ENCODE peak calls at places on chromosomes 2 and 18, in five cellular contexts. W is A549, I is GM12878, R is SK-N-SH, J is HCT116. N is an unnamed sample.

GRCh38 chr2:33215299-33215698 is 261.1 kb upstream of the RASGRP3 start:
- DNase-seq in W (no peak), I (no peak), R (no peak), J (no peak), N (no peak)

GRCh38 chr2:224983719-224984388 is 58.4 kb downstream of the DOCK10 start:
- DNase-seq in R (peak; percentile 57), I (no peak), W (no peak), J (no peak), N (no peak)

GRCh38 chr2:37561615-37562569 is 109.5 kb downstream of the CDC42EP3 start:
- DNase-seq in J (peak; percentile 93), I (no peak), W (peak; percentile 83), R (no peak), N (peak; percentile 91)

GRCh38 chr2:128661955-128662564 is 343.4 kb upstream of the HS6ST1 start:
- DNase-seq in W (no peak), J (no peak), I (no peak), R (no peak), N (no peak)

GRCh38 chr2:11174222-11174621 is 19.0 kb downstream of the SLC66A3 start:
- DNase-seq in R (no peak), W (no peak), J (no peak), I (no peak), N (no peak)

GRCh38 chr2:180406687-180407086 is 399.6 kb upstream of the CWC22 start:
- DNase-seq in W (no peak), I (no peak), J (no peak), R (no peak), N (no peak)

GRCh38 chr18:74375999-74376398 is 60.4 kb downstream of the C18orf63 start:
- DNase-seq in J (no peak), W (peak; percentile 28), I (no peak), R (no peak), N (no peak)

GRCh38 chr2:101830555-101830954 is 133.0 kb downstream of the MAP4K4 start:
- DNase-seq in J (no peak), I (no peak), W (no peak), R (no peak), N (no peak)

GRCh38 chr2:23504591-23504990 is 119.6 kb downstream of the KLHL29 start:
- DNase-seq in W (no peak), I (no peak), R (no peak), J (no peak), N (no peak)

GRCh38 chr2:8312221-8312620 is 369.6 kb upstream of the ID2 start:
- DNase-seq in W (no peak), I (no peak), J (no peak), R (no peak), N (no peak)

GRCh38 chr2:62485780-62486765 is 19.9 kb downstream of the TMEM17 start:
- DNase-seq in W (no peak), R (no peak), I (no peak), J (no peak), N (no peak)

GRCh38 chr2:212958133-212958532 is 193.3 kb downstream of the IKZF2 start:
- DNase-seq in R (no peak), W (no peak), J (no peak), I (no peak), N (no peak)

GRCh38 chr18:57439985-57440330 is 4.8 kb downstream of the ONECUT2 start:
- DNase-seq in W (no peak), J (no peak), R (no peak), I (no peak), N (no peak)

GRCh38 chr2:196263181-196263747 is 91.9 kb upstream of the STK17B start:
- DNase-seq in J (no peak), R (no peak), W (no peak), I (peak; percentile 88), N (peak; percentile 90)

GRCh38 chr2:42103829-42104228 is 56.0 kb downstream of the PKDCC start:
- DNase-seq in W (no peak), R (no peak), J (no peak), I (no peak), N (no peak)

GRCh38 chr2:10441966-10442365 is 6.2 kb downstream of the ODC1 start:
- DNase-seq in W (no peak), J (no peak), I (no peak), R (no peak), N (no peak)

GRCh38 chr18:39191931-39192330 is 1626.3 kb upstream of the CELF4 start:
- DNase-seq in R (peak; percentile 29), I (no peak), J (no peak), W (no peak), N (no peak)

GRCh38 chr18:13435596-13436333 is 217.2 kb downstream of the LDLRAD4 start:
- DNase-seq in I (no peak), R (no peak), J (no peak), W (peak; percentile 42), N (no peak)

GRCh38 chr2:74206180-74206688 is 7.8 kb downstream of the MTHFD2 start:
- DNase-seq in I (peak; percentile 61), W (no peak), R (no peak), J (no peak), N (peak; percentile 85)

GRCh38 chr2:96143231-96143847 is 1.9 kb downstream of the DUSP2 start:
- DNase-seq in J (no peak), W (no peak), I (no peak), R (no peak), N (no peak)

GRCh38 chr2:27075219-27075871 is 3.1 kb upstream of the EMILIN1 start:
- DNase-seq in R (peak; percentile 71), J (no peak), W (no peak), I (peak; percentile 46), N (peak; percentile 84)

GRCh38 chr2:217331577-217332139 is 471.8 kb upstream of the TNP1 start:
- DNase-seq in R (no peak), W (peak; percentile 86), J (no peak), I (no peak), N (no peak)

GRCh38 chr2:232535761-232536530 is 3.5 kb upstream of the CHRNG start:
- DNase-seq in I (no peak), J (no peak), R (no peak), W (no peak), N (no peak)

GRCh38 chr2:26846334-26846863 is 1.5 kb upstream of the DPYSL5 start:
- DNase-seq in I (no peak), J (peak; percentile 64), W (peak; percentile 90), R (peak; percentile 86), N (peak; percentile 83)

GRCh38 chr18:61676763-61677434 is 215.9 kb downstream of the RNF152 start:
- DNase-seq in I (no peak), W (no peak), R (no peak), J (no peak), N (no peak)

GRCh38 chr2:218369374-218369773 is 12.7 kb upstream of the SLC11A1 start:
- DNase-seq in J (no peak), I (no peak), R (no peak), W (no peak), N (peak; percentile 54)

GRCh38 chr18:62715439-62715792 is at the start of gene PHLPP1:
- DNase-seq in I (no peak), R (no peak), W (no peak), J (no peak), N (no peak)

GRCh38 chr2:113083311-113083710 is 15.5 kb downstream of the IL1F10 start:
- DNase-seq in J (no peak), W (no peak), I (no peak), R (no peak), N (no peak)

GRCh38 chr2:147843864-147844690 is 752 bp upstream of the ACVR2A start:
- DNase-seq in J (peak; percentile 54), W (peak; percentile 87), R (peak; percentile 95), I (no peak), N (peak; percentile 74)
- TF ChIP-seq CTCF in J (no peak), W (peak; percentile 6), R (peak; percentile 35), I (no peak), N (no peak)

DNA sequence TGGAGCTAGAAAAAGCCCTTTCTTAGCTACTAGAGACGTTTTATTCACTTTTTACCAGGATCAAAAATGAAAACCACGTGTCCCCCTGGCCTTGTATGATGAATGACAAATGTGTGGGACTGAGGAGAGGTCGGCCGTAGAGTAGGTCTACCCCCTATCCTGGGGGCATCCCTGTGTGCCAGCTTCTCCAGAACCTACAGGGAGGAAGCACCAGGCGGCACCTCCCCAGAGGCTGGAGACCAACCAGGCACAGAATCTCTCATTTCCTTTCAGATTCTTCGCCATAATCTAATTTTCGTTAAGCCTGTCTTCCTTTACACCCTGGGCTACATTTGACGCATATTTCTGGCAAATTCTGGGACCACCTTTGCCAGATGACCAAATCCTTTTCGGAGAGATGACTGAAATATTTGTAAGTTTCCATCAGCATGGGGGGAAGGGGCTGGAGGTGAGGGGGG is 15.9 kb downstream of the TWIST2 start:
- DNase-seq in W (no peak), I (no peak), R (no peak), J (no peak), N (no peak)
- H3K4me3 ChIP-seq in W (no peak overlapping the region), I (no peak overlapping the region), R (no peak overlapping the region), J (no peak overlapping the region), N (no peak overlapping the region)

DNA sequence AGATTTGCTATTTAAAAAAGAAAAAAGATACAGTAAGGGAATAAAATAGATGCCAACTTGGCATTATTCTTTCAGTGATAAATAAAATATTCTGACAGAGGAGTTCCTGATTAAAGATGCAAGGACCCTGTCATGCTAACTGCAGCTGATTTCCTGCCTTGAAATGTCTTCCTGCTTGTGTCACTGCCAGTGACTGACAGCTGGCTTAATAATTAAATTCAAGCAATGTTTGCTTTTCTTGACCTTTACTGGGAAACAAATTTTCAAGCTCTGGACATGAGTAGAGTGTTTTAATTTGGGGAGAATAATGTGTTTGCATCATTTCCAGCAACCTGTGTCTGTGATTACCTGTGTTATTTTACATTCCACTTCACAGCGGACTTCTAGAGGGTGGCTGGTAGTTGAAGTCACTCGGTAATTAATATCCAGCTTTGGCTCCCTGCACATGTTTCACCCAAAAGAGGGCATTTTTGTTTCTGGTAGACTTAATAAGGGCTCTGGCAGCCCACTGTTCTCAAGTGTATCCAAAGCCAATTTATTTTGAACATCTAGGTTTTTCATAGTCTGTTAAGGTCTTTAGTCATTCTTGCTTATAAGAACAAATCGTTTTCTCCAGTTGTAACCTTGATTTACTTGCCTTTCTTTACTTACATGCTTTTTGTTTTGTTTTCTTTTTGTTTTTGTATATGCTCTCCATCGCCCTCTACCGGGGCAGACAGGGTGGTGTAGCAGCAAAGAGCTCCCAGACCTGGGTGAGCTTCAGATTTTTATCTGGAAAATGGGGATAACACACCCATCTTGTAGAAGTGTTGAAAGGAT is 48.5 kb upstream of the PROKR1 start:
- DNase-seq in R (peak; percentile 48), J (peak; percentile 31), W (peak; percentile 59), I (peak; percentile 27), N (peak; percentile 67)
- TF ChIP-seq MAX in R (no peak), J (no peak), W (no peak), I (no peak), N (no peak)

DNA sequence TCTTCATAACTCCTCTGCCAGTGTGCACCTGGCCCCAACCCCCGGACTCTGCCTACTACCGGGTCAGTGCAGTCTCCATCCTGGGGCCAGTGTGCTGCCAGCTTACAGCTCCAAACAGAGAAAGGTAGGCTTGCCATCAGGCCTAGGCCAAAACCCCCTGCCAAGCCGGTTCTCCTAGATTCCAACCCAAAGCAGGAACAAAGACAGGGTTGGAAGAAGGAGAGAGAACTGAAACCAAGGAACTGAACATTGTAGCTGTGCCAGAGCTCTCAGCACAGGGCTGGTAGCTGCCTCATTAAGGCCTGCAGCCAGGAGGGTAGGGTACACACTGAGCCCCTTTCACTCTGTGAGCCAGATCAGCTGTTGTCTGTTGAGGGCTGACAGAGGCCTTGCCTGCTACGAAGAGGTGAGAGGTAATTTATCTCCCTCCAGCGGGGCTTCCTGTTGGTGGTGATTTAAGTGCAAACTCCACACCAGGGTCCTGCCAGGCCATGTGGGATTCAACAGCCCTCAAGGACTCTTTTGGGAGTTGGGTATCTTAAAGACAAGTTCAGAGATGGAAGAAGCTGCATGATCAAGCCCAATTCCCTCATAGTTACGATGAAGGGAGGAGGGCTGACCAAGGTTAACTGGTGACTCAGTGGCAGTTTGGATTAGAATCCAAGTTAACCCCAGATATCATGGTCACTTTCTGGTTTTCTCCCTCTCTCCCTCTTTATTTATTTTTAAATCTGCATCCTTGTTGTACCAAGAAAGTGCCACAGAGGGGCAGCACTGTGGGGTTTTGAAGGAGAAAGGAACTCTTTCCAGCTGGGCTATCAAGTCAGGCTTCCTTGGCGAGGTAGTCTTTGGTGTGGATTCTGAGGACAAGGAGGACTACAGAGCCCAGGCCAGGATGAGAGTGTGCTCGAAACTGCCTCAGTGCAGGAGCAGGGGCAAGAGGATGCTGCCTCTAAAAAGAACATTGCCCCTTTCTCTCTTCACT is 48.1 kb downstream of the CYRIA start:
- DNase-seq in R (peak; percentile 56), W (peak; percentile 23), I (no peak), J (no peak), N (peak; percentile 60)
- TF ChIP-seq CTCF in R (peak; percentile 59), W (peak; percentile 20), I (no peak), J (peak; percentile 53), N (peak; percentile 40)